ENCODE peak calls at places on chromosomes 16 and 17, in seven cellular contexts. One of them, this sample, is unnamed.

GRCh38 chr16:56889206-56889605 is 24.2 kb downstream of the SLC12A3 start:
- DNase-seq in aorta: no peak
- DNase-seq in NCI-H460: no peak
- DNase-seq in DMS153: no peak
- DNase-seq in neural crest cell: no peak
- DNase-seq in left lung: no peak
- DNase-seq in neural progenitor cell: no peak
- DNase-seq in this sample: no peak

GRCh38 chr16:57265850-57266530 is 18.5 kb downstream of the PLLP start:
- DNase-seq in neural progenitor cell: peak; percentile 34
- DNase-seq in neural crest cell: no peak
- DNase-seq in aorta: peak; percentile 63
- DNase-seq in left lung: peak; percentile 85
- DNase-seq in NCI-H460: peak; percentile 47
- DNase-seq in DMS153: no peak
- DNase-seq in this sample: peak; percentile 91

GRCh38 chr17:40307001-40307690 is 1.8 kb upstream of the RARA start:
- DNase-seq in NCI-H460: no peak
- DNase-seq in left lung: no peak
- DNase-seq in neural crest cell: no peak
- DNase-seq in DMS153: no peak
- DNase-seq in neural progenitor cell: peak; percentile 60
- DNase-seq in aorta: no peak
- DNase-seq in this sample: peak; percentile 70

GRCh38 chr16:17497648-17498047 is 26.9 kb upstream of the XYLT1 start:
- DNase-seq in DMS153: no peak
- DNase-seq in neural crest cell: no peak
- DNase-seq in neural progenitor cell: no peak
- DNase-seq in NCI-H460: no peak
- DNase-seq in left lung: no peak
- DNase-seq in aorta: no peak
- DNase-seq in this sample: no peak

GRCh38 chr16:3637371-3637923 is 17.0 kb upstream of the DNASE1 start:
- DNase-seq in DMS153: no peak
- DNase-seq in neural progenitor cell: no peak
- DNase-seq in neural crest cell: no peak
- DNase-seq in NCI-H460: no peak
- DNase-seq in left lung: no peak
- DNase-seq in aorta: no peak
- DNase-seq in this sample: peak; percentile 29

GRCh38 chr17:57075785-57076184 is 9.3 kb upstream of the AKAP1 start:
- DNase-seq in left lung: no peak
- DNase-seq in neural progenitor cell: no peak
- DNase-seq in DMS153: no peak
- DNase-seq in NCI-H460: no peak
- DNase-seq in neural crest cell: no peak
- DNase-seq in aorta: no peak
- DNase-seq in this sample: no peak

GRCh38 chr17:47618416-47618815 is 31.3 kb upstream of the KPNB1 start:
- DNase-seq in neural progenitor cell: peak; percentile 6
- DNase-seq in NCI-H460: no peak
- DNase-seq in DMS153: no peak
- DNase-seq in aorta: no peak
- DNase-seq in neural crest cell: no peak
- DNase-seq in left lung: no peak
- DNase-seq in this sample: no peak

GRCh38 chr16:82627811-82628339 is 1.1 kb downstream of the CDH13 start:
- DNase-seq in aorta: peak; percentile 63
- DNase-seq in neural crest cell: peak; percentile 40
- DNase-seq in neural progenitor cell: peak; percentile 68
- DNase-seq in DMS153: no peak
- DNase-seq in left lung: no peak
- DNase-seq in NCI-H460: no peak
- DNase-seq in this sample: no peak

GRCh38 chr16:57889960-57890751 is 80.8 kb downstream of the CNGB1 start:
- DNase-seq in neural crest cell: no peak
- DNase-seq in aorta: no peak
- DNase-seq in NCI-H460: no peak
- DNase-seq in neural progenitor cell: no peak
- DNase-seq in DMS153: no peak
- DNase-seq in left lung: no peak
- DNase-seq in this sample: no peak

GRCh38 chr16:22671301-22672076 is 142.5 kb upstream of the HS3ST2 start:
- DNase-seq in neural progenitor cell: peak; percentile 47
- DNase-seq in DMS153: no peak
- DNase-seq in aorta: no peak
- DNase-seq in NCI-H460: no peak
- DNase-seq in left lung: no peak
- DNase-seq in neural crest cell: no peak
- DNase-seq in this sample: no peak

GRCh38 chr17:13544292-13544691 is 57.4 kb downstream of the HS3ST3A1 start:
- DNase-seq in neural progenitor cell: no peak
- DNase-seq in left lung: peak; percentile 70
- DNase-seq in neural crest cell: no peak
- DNase-seq in NCI-H460: no peak
- DNase-seq in DMS153: no peak
- DNase-seq in aorta: peak; percentile 55
- DNase-seq in this sample: no peak

GRCh38 chr17:5418858-5419355 is 555 bp downstream of the NUP88 start:
- DNase-seq in DMS153: no peak
- DNase-seq in neural progenitor cell: no peak
- DNase-seq in neural crest cell: no peak
- DNase-seq in aorta: no peak
- DNase-seq in left lung: peak; percentile 43
- DNase-seq in NCI-H460: no peak
- DNase-seq in this sample: no peak

GRCh38 chr17:58399974-58400373 is 17.4 kb downstream of the RNF43 start:
- DNase-seq in aorta: no peak
- DNase-seq in neural crest cell: no peak
- DNase-seq in DMS153: no peak
- DNase-seq in left lung: no peak
- DNase-seq in neural progenitor cell: no peak
- DNase-seq in NCI-H460: no peak
- DNase-seq in this sample: no peak

GRCh38 chr16:10256855-10257641 is 74.8 kb upstream of the GRIN2A start:
- DNase-seq in neural progenitor cell: peak; percentile 72
- DNase-seq in DMS153: no peak
- DNase-seq in neural crest cell: peak; percentile 25
- DNase-seq in left lung: no peak
- DNase-seq in aorta: no peak
- DNase-seq in NCI-H460: peak; percentile 8
- DNase-seq in this sample: peak; percentile 86

GRCh38 chr17:33228548-33228947 is 64.5 kb downstream of the ASIC2 start:
- DNase-seq in aorta: no peak
- DNase-seq in left lung: no peak
- DNase-seq in neural crest cell: no peak
- DNase-seq in NCI-H460: no peak
- DNase-seq in neural progenitor cell: no peak
- DNase-seq in DMS153: no peak
- DNase-seq in this sample: no peak

GRCh38 chr17:17570207-17570797 is 21.2 kb downstream of the PEMT start:
- DNase-seq in NCI-H460: peak; percentile 57
- DNase-seq in neural crest cell: no peak
- DNase-seq in neural progenitor cell: peak; percentile 72
- DNase-seq in left lung: no peak
- DNase-seq in aorta: no peak
- DNase-seq in DMS153: no peak
- DNase-seq in this sample: peak; percentile 84

GRCh38 chr17:64315032-64315490 is 52.0 kb upstream of the TEX2 start:
- DNase-seq in DMS153: no peak
- DNase-seq in NCI-H460: no peak
- DNase-seq in neural progenitor cell: no peak
- DNase-seq in neural crest cell: no peak
- DNase-seq in left lung: peak; percentile 75
- DNase-seq in aorta: peak; percentile 93
- DNase-seq in this sample: no peak

GRCh38 chr16:48546774-48547173 is 63.2 kb downstream of the N4BP1 start:
- DNase-seq in left lung: no peak
- DNase-seq in aorta: no peak
- DNase-seq in NCI-H460: no peak
- DNase-seq in neural progenitor cell: no peak
- DNase-seq in neural crest cell: no peak
- DNase-seq in DMS153: peak; percentile 33
- DNase-seq in this sample: no peak

GRCh38 chr17:58082341-58082869 is 814 bp upstream of the DYNLL2 start:
- DNase-seq in DMS153: no peak
- DNase-seq in NCI-H460: no peak
- DNase-seq in neural progenitor cell: peak; percentile 21
- DNase-seq in left lung: no peak
- DNase-seq in aorta: no peak
- DNase-seq in neural crest cell: no peak
- DNase-seq in this sample: no peak

This sample was measured in SK-N-SH.